ENCODE peak calls at places on chromosomes 16 and 17, in ten cellular contexts. I is choroid plexus epithelial cell, U is testis, Q is K562, J is AG09309, C is heart left ventricle, Z is heart right ventricle, V is psoas muscle, N is GM06990, F is neural progenitor cell. A is an unnamed sample.
A peak's percentile ranks its signal among the peaks of the same experiment; 100 is the strongest.

GRCh38 chr16:46975908-46976470 is 2.5 kb upstream of the DNAJA2 start:
- DNase-seq in I (no peak), U (no peak), Q (no peak), J (no peak), C (no peak), Z (no peak), V (no peak), N (peak; percentile 20), F (no peak), A (peak; percentile 33)

GRCh38 chr17:71975998-71976649 is 144.7 kb upstream of the SOX9 start:
- DNase-seq in I (peak; percentile 95), U (peak; percentile 47), Q (no peak), J (peak; percentile 89), C (peak; percentile 89), Z (peak; percentile 78), V (peak; percentile 90), N (no peak), F (peak; percentile 8), A (no peak)

GRCh38 chr17:73799091-73799490 is 154.8 kb upstream of the SDK2 start:
- DNase-seq in I (no peak), U (no peak), Q (no peak), J (no peak), C (no peak), Z (no peak), V (no peak), N (no peak), F (no peak), A (no peak)

GRCh38 chr17:7589891-7590611 is at the start of gene SOX15:
- DNase-seq in I (no peak), U (no peak), Q (no peak), J (no peak), C (no peak), Z (no peak), V (no peak), N (no peak), F (peak; percentile 54), A (no peak)

GRCh38 chr17:81108220-81108619 is 57.1 kb upstream of the PVALEF start:
- DNase-seq in I (no peak), U (no peak), Q (no peak), J (no peak), C (no peak), Z (no peak), V (no peak), N (no peak), F (no peak), A (no peak)

GRCh38 chr17:41001795-41002194 is 2.1 kb upstream of the KRTAP3-2 start:
- DNase-seq in I (no peak), U (no peak), Q (no peak), J (no peak), C (no peak), Z (no peak), V (no peak), N (no peak), F (no peak), A (no peak)

GRCh38 chr16:71933913-71934696 is 38.8 kb downstream of the IST1 start:
- DNase-seq in I (peak; percentile 86), U (no peak), Q (peak; percentile 58), J (no peak), C (no peak), Z (no peak), V (no peak), N (no peak), F (peak; percentile 61), A (no peak)

GRCh38 chr17:46053911-46054534 is 55.0 kb downstream of the STH start:
- DNase-seq in I (peak; percentile 53), U (no peak), Q (no peak), J (no peak), C (no peak), Z (no peak), V (no peak), N (no peak), F (no peak), A (no peak)

GRCh38 chr17:47205419-47205963 is 3.7 kb upstream of the MYL4 start:
- DNase-seq in I (peak; percentile 93), U (peak; percentile 37), Q (no peak), J (no peak), C (peak; percentile 56), Z (peak; percentile 26), V (peak; percentile 38), N (peak; percentile 62), F (no peak), A (peak; percentile 90)

GRCh38 chr16:50680556-50680893 is 587 bp downstream of the SNX20 start:
- DNase-seq in I (no peak), U (no peak), Q (no peak), J (no peak), C (no peak), Z (no peak), V (no peak), N (no peak), F (no peak), A (no peak)

GRCh38 chr17:21843318-21843865 is 151.1 kb downstream of the KCNJ18 start:
- DNase-seq in I (no peak), U (no peak), Q (no peak), J (no peak), C (no peak), Z (no peak), V (no peak), N (no peak), F (no peak), A (no peak)

GRCh38 chr17:76382305-76382802 is 2.1 kb upstream of the SPHK1 start:
- DNase-seq in I (peak; percentile 54), U (no peak), Q (no peak), J (no peak), C (peak; percentile 52), Z (no peak), V (peak; percentile 37), N (no peak), F (peak; percentile 90), A (no peak)

GRCh38 chr17:19785854-19786253 is 37.8 kb upstream of the ALDH3A1 start:
- DNase-seq in I (peak; percentile 16), U (no peak), Q (peak; percentile 6), J (no peak), C (no peak), Z (no peak), V (no peak), N (no peak), F (no peak), A (no peak)

GRCh38 chr16:84777435-84777834 is 42.4 kb upstream of the CRISPLD2 start:
- DNase-seq in I (no peak), U (no peak), Q (no peak), J (no peak), C (no peak), Z (no peak), V (no peak), N (no peak), F (no peak), A (no peak)
- H3K4me3 ChIP-seq in I (no peak overlapping the region), U (no peak overlapping the region), Q (no peak overlapping the region), J (no peak overlapping the region), C (no peak overlapping the region), Z (no peak overlapping the region), V (no peak overlapping the region), N (no peak overlapping the region), F (no peak overlapping the region), A (no peak overlapping the region)

GRCh38 chr16:31301708-31302400 is 42.1 kb downstream of the ITGAM start:
- DNase-seq in I (peak; percentile 40), U (no peak), Q (peak; percentile 14), J (peak; percentile 17), C (no peak), Z (no peak), V (no peak), N (no peak), F (peak; percentile 4), A (peak; percentile 10)

GRCh38 chr16:31295206-31295605 is 35.4 kb downstream of the ITGAM start:
- DNase-seq in I (no peak), U (no peak), Q (no peak), J (no peak), C (no peak), Z (no peak), V (no peak), N (no peak), F (no peak), A (no peak)

GRCh38 chr16:31298340-31298739 is 38.6 kb downstream of the ITGAM start:
- DNase-seq in I (no peak), U (no peak), Q (no peak), J (no peak), C (no peak), Z (no peak), V (no peak), N (no peak), F (no peak), A (no peak)

GRCh38 chr16:31297496-31297895 is 37.7 kb downstream of the ITGAM start:
- DNase-seq in I (no peak), U (no peak), Q (no peak), J (no peak), C (no peak), Z (no peak), V (no peak), N (no peak), F (no peak), A (no peak)

GRCh38 chr16:31298958-31299357 is 39.2 kb downstream of the ITGAM start:
- DNase-seq in I (peak; percentile 5), U (no peak), Q (peak; percentile 13), J (no peak), C (no peak), Z (no peak), V (no peak), N (no peak), F (no peak), A (no peak)
- TF ChIP-seq CTCF in I (no peak), U (no peak), Q (peak; percentile 24), J (peak; percentile 16), C (peak; percentile 8), Z (peak; percentile 7), V (peak; percentile 32), N (peak; percentile 44), F (peak; percentile 16), A (peak; percentile 49)

GRCh38 chr17:3472137-3472536 is 518 bp upstream of the SPATA22 start:
- DNase-seq in I (no peak), U (peak; percentile 31), Q (no peak), J (no peak), C (no peak), Z (no peak), V (no peak), N (no peak), F (no peak), A (no peak)

GRCh38 chr17:3474212-3474611 is 1.6 kb upstream of the ASPA start:
- DNase-seq in I (peak; percentile 27), U (no peak), Q (no peak), J (no peak), C (no peak), Z (no peak), V (no peak), N (no peak), F (no peak), A (no peak)

GRCh38 chr17:3471599-3471998 is at the start of gene SPATA22:
- DNase-seq in I (no peak), U (peak; percentile 45), Q (no peak), J (no peak), C (no peak), Z (no peak), V (no peak), N (no peak), F (no peak), A (no peak)

GRCh38 chr17:3475812-3476686 is at the start of gene ASPA:
- DNase-seq in I (peak; percentile 9), U (no peak), Q (no peak), J (no peak), C (no peak), Z (no peak), V (no peak), N (no peak), F (no peak), A (no peak)

GRCh38 chr17:3475155-3475808 is 515 bp upstream of the ASPA start:
- DNase-seq in I (peak; percentile 6), U (no peak), Q (no peak), J (no peak), C (no peak), Z (no peak), V (peak; percentile 43), N (no peak), F (no peak), A (no peak)
- H3K4me3 ChIP-seq in I (no peak overlapping the region), U (peak overlapping the region; percentile 32), Q (no peak overlapping the region), J (no peak overlapping the region), C (peak overlapping the region; percentile 61), Z (peak overlapping the region; percentile 20), V (peak overlapping the region; percentile 70), N (no peak overlapping the region), F (no peak overlapping the region), A (no peak overlapping the region)

GRCh38 chr17:31373150-31374082 is 18.1 kb upstream of the RAB11FIP4 start:
- DNase-seq in I (peak; percentile 86), U (no peak), Q (peak; percentile 58), J (peak; percentile 32), C (no peak), Z (no peak), V (no peak), N (no peak), F (peak; percentile 36), A (peak; percentile 70)
- TF ChIP-seq CTCF in I (peak; percentile 75), U (peak; percentile 25), Q (peak; percentile 53), J (peak; percentile 67), C (peak; percentile 35), Z (peak; percentile 49), V (peak; percentile 42), N (peak; percentile 69), F (peak; percentile 58), A (peak; percentile 61)